ENCODE peak calls at places on chromosomes 1 and 21, in nine cellular contexts. W is right lobe of liver, B is thoracic aorta, O is type B pancreatic cell, G is astrocyte of the spinal cord, J is nephron progenitor cell, S is gastrocnemius medialis, C is adrenal gland, A is cardiac fibroblast. T is an unnamed sample.

GRCh38 chr1:111690306-111690617 is 48.9 kb downstream of the INKA2 start:
- DNase-seq in J (no peak), G (peak; percentile 95), W (no peak), O (no peak), S (no peak), C (peak; percentile 85), A (peak; percentile 96), B (peak; percentile 29), T (no peak)

GRCh38 chr1:78676347-78676982 is 26.8 kb downstream of the IFI44 start:
- DNase-seq in O (no peak), A (peak; percentile 86), C (peak; percentile 79), S (peak; percentile 15), J (peak; percentile 51), W (peak; percentile 51), G (peak; percentile 80), B (peak; percentile 13), T (peak; percentile 22)

GRCh38 chr1:158999301-159000069 is 10.2 kb upstream of the IFI16 start:
- DNase-seq in C (peak; percentile 93), G (peak; percentile 95), B (no peak), W (peak; percentile 61), S (peak; percentile 73), A (peak; percentile 99), J (peak; percentile 74), O (no peak), T (peak; percentile 18)

GRCh38 chr1:232634086-232634485 is 4.2 kb upstream of the SIPA1L2 start:
- DNase-seq in J (no peak), C (peak; percentile 64), G (no peak), S (peak; percentile 49), W (peak; percentile 76), B (no peak), O (no peak), A (no peak), T (no peak)

GRCh38 chr1:27879374-27880082 is 7.2 kb downstream of the THEMIS2 start:
- DNase-seq in C (no peak), W (no peak), B (no peak), A (no peak), S (no peak), O (no peak), J (no peak), G (no peak), T (no peak)

GRCh38 chr1:39576016-39576657 is 453 bp downstream of the PABPC4 start:
- DNase-seq in A (peak; percentile 22), B (no peak), J (peak; percentile 58), O (no peak), G (peak; percentile 11), W (peak; percentile 57), S (peak; percentile 42), C (no peak), T (peak; percentile 47)

GRCh38 chr1:163999131-163999530 is 559.9 kb upstream of the PBX1 start:
- DNase-seq in C (no peak), S (no peak), G (no peak), A (no peak), W (no peak), J (no peak), B (no peak), O (no peak), T (no peak)

GRCh38 chr21:39251326-39251725 is 62.1 kb downstream of the BRWD1 start:
- DNase-seq in O (no peak), C (no peak), S (no peak), B (no peak), G (no peak), W (no peak), J (no peak), A (peak; percentile 1), T (no peak)

GRCh38 chr1:203287109-203287893 is 18.0 kb upstream of the BTG2 start:
- DNase-seq in S (no peak), W (peak; percentile 65), B (no peak), J (no peak), A (peak; percentile 76), C (peak; percentile 87), O (no peak), G (no peak), T (peak; percentile 74)

GRCh38 chr1:184836081-184836480 is 81.4 kb upstream of the EDEM3 start:
- DNase-seq in W (no peak), J (no peak), G (no peak), S (no peak), B (no peak), C (no peak), A (no peak), O (no peak), T (no peak)

GRCh38 chr1:209629621-209630382 is 22.4 kb downstream of the LAMB3 start:
- DNase-seq in O (no peak), B (no peak), A (no peak), J (no peak), G (no peak), C (no peak), S (no peak), W (no peak), T (no peak)

DNA sequence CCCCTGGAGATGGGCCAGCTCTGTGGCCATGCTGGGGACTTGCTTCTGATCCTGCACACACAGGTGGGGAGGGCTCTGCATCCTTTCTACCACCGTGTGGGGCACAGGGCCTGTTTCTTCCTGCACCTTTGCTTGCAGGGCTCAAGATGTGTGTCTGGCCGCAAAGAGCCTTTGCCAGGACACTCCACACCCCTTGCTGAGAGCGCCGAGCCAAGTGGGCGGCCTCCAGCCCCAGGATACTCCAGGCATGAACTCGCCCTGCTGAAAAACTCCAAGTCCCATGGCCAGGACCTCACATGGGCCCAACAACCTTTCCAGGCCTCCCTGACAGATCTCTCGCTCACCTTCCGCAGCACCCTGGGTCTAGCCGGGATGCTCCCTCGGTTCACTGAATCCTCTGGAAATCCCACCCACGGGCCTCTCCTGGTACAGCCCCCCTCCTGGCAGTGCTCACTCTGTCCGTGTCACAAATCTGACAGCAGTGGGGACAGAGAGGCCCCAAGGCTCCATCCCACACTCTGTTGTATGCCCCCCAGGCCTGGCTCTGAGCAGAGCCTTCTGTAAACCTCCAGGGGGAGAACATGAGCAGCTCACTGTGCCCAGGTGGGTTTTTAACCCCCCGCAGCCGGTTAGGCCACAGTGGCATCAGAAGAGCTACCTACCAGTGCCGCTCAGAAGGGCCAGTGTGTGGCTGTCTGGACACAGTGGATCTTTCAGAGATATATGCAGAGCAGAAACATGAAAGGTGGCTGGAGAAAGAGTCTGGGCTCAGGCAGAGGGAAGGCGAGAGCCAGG is 11.8 kb upstream of the GPR153 start:
- DNase-seq in C (no peak), G (no peak), O (no peak), W (no peak), A (no peak), J (no peak), B (no peak), S (no peak), T (no peak)
- TF ChIP-seq CTCF in C (no peak), G (peak; percentile 34), O (peak; percentile 37), W (no peak), A (no peak), J (peak; percentile 12), B (no peak), S (no peak), T (no peak)

GRCh38 chr1:59664167-59664566 is 150.6 kb upstream of the HOOK1 start:
- DNase-seq in S (no peak), O (no peak), W (no peak), G (no peak), A (no peak), C (no peak), B (no peak), J (no peak), T (no peak)

GRCh38 chr1:59669752-59670312 is 144.9 kb upstream of the HOOK1 start:
- DNase-seq in O (no peak), S (peak; percentile 22), G (peak; percentile 87), B (no peak), J (no peak), C (peak; percentile 73), W (no peak), A (peak; percentile 71), T (no peak)

GRCh38 chr1:59667020-59667419 is 147.7 kb upstream of the HOOK1 start:
- DNase-seq in B (no peak), J (no peak), S (no peak), C (no peak), A (no peak), G (no peak), O (no peak), W (no peak), T (no peak)

GRCh38 chr1:59670662-59671061 is 144.1 kb upstream of the HOOK1 start:
- DNase-seq in S (no peak), O (no peak), G (no peak), C (no peak), W (no peak), B (no peak), A (no peak), J (no peak), T (no peak)

GRCh38 chr1:59666106-59666505 is 148.6 kb upstream of the HOOK1 start:
- DNase-seq in O (no peak), W (no peak), G (no peak), C (no peak), B (no peak), S (no peak), J (no peak), A (no peak), T (no peak)
- TF ChIP-seq CTCF in O (no peak), W (peak; percentile 15), G (peak; percentile 14), C (no peak), B (no peak), S (no peak), J (no peak), A (peak; percentile 1), T (no peak)

GRCh38 chr1:7457811-7458210 is 313.3 kb upstream of the VAMP3 start:
- DNase-seq in J (no peak), O (no peak), A (no peak), B (no peak), W (no peak), S (no peak), C (no peak), G (no peak), T (no peak)

GRCh38 chr1:7458946-7459345 is 312.1 kb upstream of the VAMP3 start:
- DNase-seq in O (no peak), A (no peak), B (no peak), S (no peak), W (no peak), G (no peak), J (no peak), C (no peak), T (no peak)

GRCh38 chr1:7459915-7460314 is 311.2 kb upstream of the VAMP3 start:
- DNase-seq in G (no peak), A (no peak), J (no peak), W (no peak), B (no peak), O (no peak), S (no peak), C (no peak), T (no peak)

GRCh38 chr1:7462627-7463026 is 308.5 kb upstream of the VAMP3 start:
- DNase-seq in O (no peak), G (no peak), B (no peak), C (no peak), A (no peak), W (no peak), S (no peak), J (no peak), T (no peak)

GRCh38 chr1:7460807-7461206 is 310.3 kb upstream of the VAMP3 start:
- DNase-seq in J (no peak), O (no peak), B (no peak), S (no peak), A (no peak), W (no peak), G (no peak), C (no peak), T (no peak)
- TF ChIP-seq CTCF in J (no peak), O (no peak), B (no peak), S (no peak), A (no peak), W (no peak), G (no peak), C (no peak), T (no peak)

DNA sequence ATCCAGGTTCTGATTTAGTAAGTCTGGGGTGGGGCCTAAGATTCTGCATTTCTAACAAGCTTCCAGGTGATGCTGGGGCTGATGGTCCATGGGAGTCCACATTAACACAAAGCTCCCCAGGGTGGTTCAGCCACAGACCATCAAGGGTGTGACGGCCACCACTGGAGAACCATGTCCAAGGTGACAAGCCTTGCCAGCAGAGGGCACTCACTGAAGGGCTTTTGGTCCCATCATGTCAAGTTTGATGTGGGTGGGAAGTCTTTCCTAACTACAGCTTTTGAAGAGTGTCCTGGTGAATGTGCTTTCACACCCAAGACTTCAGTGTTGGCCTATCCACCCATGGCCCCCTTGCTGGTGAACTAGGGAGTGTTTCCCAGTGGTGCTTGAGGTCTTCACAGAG is 67.1 kb downstream of the UBE2T start:
- DNase-seq in B (no peak), G (no peak), J (no peak), S (no peak), A (peak; percentile 62), O (no peak), W (peak; percentile 42), C (peak; percentile 65), T (no peak)
- TF ChIP-seq CTCF in B (no peak), G (peak; percentile 51), J (no peak), S (peak; percentile 40), A (peak; percentile 63), O (no peak), W (peak; percentile 48), C (peak; percentile 23), T (no peak)